ENCODE peak calls at places on chromosomes 1 and 21, in six cellular contexts. One of them, this sample, is unnamed.

GRCh38 chr1:37274896-37275631 is 199.3 kb upstream of the ZC3H12A start:
- DNase-seq in ovary: no peak
- DNase-seq in Right ventricle myocardium inferior: no peak
- DNase-seq in GF-D8: no peak
- DNase-seq in CD4-positive, alpha-beta T cell: no peak
- DNase-seq in hepatic stellate cell: no peak
- DNase-seq in this sample: no peak

GRCh38 chr21:40422851-40423635 is 423.9 kb downstream of the DSCAM start:
- DNase-seq in GF-D8: no peak
- DNase-seq in hepatic stellate cell: no peak
- DNase-seq in ovary: no peak
- DNase-seq in CD4-positive, alpha-beta T cell: no peak
- DNase-seq in Right ventricle myocardium inferior: no peak
- DNase-seq in this sample: no peak

GRCh38 chr1:226309398-226310122 is 596 bp upstream of the LIN9 start:
- DNase-seq in Right ventricle myocardium inferior: peak
- DNase-seq in hepatic stellate cell: peak
- DNase-seq in GF-D8: peak
- DNase-seq in CD4-positive, alpha-beta T cell: no peak
- DNase-seq in ovary: peak
- DNase-seq in this sample: peak

GRCh38 chr21:44429894-44430293 is 25.4 kb upstream of the LRRC3 start:
- DNase-seq in GF-D8: no peak
- DNase-seq in ovary: no peak
- DNase-seq in hepatic stellate cell: no peak
- DNase-seq in Right ventricle myocardium inferior: no peak
- DNase-seq in CD4-positive, alpha-beta T cell: no peak
- DNase-seq in this sample: no peak

GRCh38 chr1:43534256-43534655 is 3.6 kb downstream of the PTPRF start:
- DNase-seq in CD4-positive, alpha-beta T cell: no peak
- DNase-seq in Right ventricle myocardium inferior: peak
- DNase-seq in GF-D8: no peak
- DNase-seq in ovary: no peak
- DNase-seq in hepatic stellate cell: no peak
- DNase-seq in this sample: no peak

GRCh38 chr1:48691429-48692001 is 85.2 kb downstream of the BEND5 start:
- DNase-seq in GF-D8: no peak
- DNase-seq in CD4-positive, alpha-beta T cell: no peak
- DNase-seq in hepatic stellate cell: no peak
- DNase-seq in ovary: no peak
- DNase-seq in Right ventricle myocardium inferior: no peak
- DNase-seq in this sample: no peak

GRCh38 chr21:38740131-38740530 is 65.6 kb upstream of the ETS2 start:
- DNase-seq in Right ventricle myocardium inferior: no peak
- DNase-seq in ovary: no peak
- DNase-seq in hepatic stellate cell: no peak
- DNase-seq in CD4-positive, alpha-beta T cell: no peak
- DNase-seq in GF-D8: no peak
- DNase-seq in this sample: no peak

GRCh38 chr1:7232441-7232840 is 447.2 kb downstream of the CAMTA1 start:
- DNase-seq in Right ventricle myocardium inferior: no peak
- DNase-seq in CD4-positive, alpha-beta T cell: no peak
- DNase-seq in hepatic stellate cell: no peak
- DNase-seq in GF-D8: no peak
- DNase-seq in ovary: no peak
- DNase-seq in this sample: no peak

GRCh38 chr1:222898191-222898527 is 83.3 kb downstream of the DISP1 start:
- DNase-seq in ovary: no peak
- DNase-seq in Right ventricle myocardium inferior: no peak
- DNase-seq in hepatic stellate cell: no peak
- DNase-seq in CD4-positive, alpha-beta T cell: no peak
- DNase-seq in GF-D8: no peak
- DNase-seq in this sample: no peak

GRCh38 chr1:19954059-19954458 is 25.4 kb downstream of the PLA2G2A start:
- DNase-seq in ovary: no peak
- DNase-seq in GF-D8: no peak
- DNase-seq in CD4-positive, alpha-beta T cell: no peak
- DNase-seq in hepatic stellate cell: no peak
- DNase-seq in Right ventricle myocardium inferior: no peak
- DNase-seq in this sample: no peak

GRCh38 chr1:37502104-37502503 is 12.5 kb downstream of the MEAF6 start:
- DNase-seq in GF-D8: no peak
- DNase-seq in hepatic stellate cell: no peak
- DNase-seq in ovary: no peak
- DNase-seq in CD4-positive, alpha-beta T cell: no peak
- DNase-seq in Right ventricle myocardium inferior: no peak
- DNase-seq in this sample: no peak

GRCh38 chr1:64598100-64598571 is 128.2 kb downstream of the CACHD1 start:
- DNase-seq in CD4-positive, alpha-beta T cell: no peak
- DNase-seq in GF-D8: no peak
- DNase-seq in hepatic stellate cell: peak
- DNase-seq in Right ventricle myocardium inferior: no peak
- DNase-seq in ovary: no peak
- DNase-seq in this sample: no peak

GRCh38 chr1:5647226-5647625 is 345.0 kb downstream of the NPHP4 start:
- DNase-seq in Right ventricle myocardium inferior: no peak
- DNase-seq in GF-D8: no peak
- DNase-seq in hepatic stellate cell: no peak
- DNase-seq in ovary: no peak
- DNase-seq in CD4-positive, alpha-beta T cell: no peak
- DNase-seq in this sample: peak

This sample was measured in adrenal gland.